ENCODE peak calls at places on chromosomes 13 and 19, in four cellular contexts. One of them, this sample, is unnamed.

GRCh38 chr19:22617614-22618325 is 16.4 kb upstream of the ZNF492 start:
- DNase-seq in ascending aorta: no peak
- DNase-seq in heart left ventricle: no peak
- DNase-seq in fibroblast of villous mesenchyme: no peak
- DNase-seq in this sample: no peak

GRCh38 chr19:38047048-38047435 is 140.0 kb downstream of the SIPA1L3 start:
- DNase-seq in fibroblast of villous mesenchyme: no peak
- DNase-seq in heart left ventricle: no peak
- DNase-seq in ascending aorta: no peak
- DNase-seq in this sample: no peak

GRCh38 chr19:9498183-9498902 is at the start of gene ZNF560:
- DNase-seq in ascending aorta: no peak
- DNase-seq in heart left ventricle: no peak
- DNase-seq in fibroblast of villous mesenchyme: peak
- DNase-seq in this sample: peak

GRCh38 chr13:79389031-79389430 is 17.0 kb downstream of the RBM26 start:
- DNase-seq in fibroblast of villous mesenchyme: no peak
- DNase-seq in ascending aorta: no peak
- DNase-seq in heart left ventricle: no peak
- DNase-seq in this sample: no peak

GRCh38 chr19:8391274-8392016 is 1.3 kb downstream of the RAB11B start:
- DNase-seq in ascending aorta: no peak
- DNase-seq in heart left ventricle: no peak
- DNase-seq in fibroblast of villous mesenchyme: no peak
- DNase-seq in this sample: no peak

GRCh38 chr19:46944918-46945628 is 74.6 kb upstream of the NPAS1 start:
- DNase-seq in fibroblast of villous mesenchyme: peak
- DNase-seq in ascending aorta: peak
- DNase-seq in heart left ventricle: peak
- DNase-seq in this sample: peak

GRCh38 chr19:18776288-18776594 is 14.9 kb downstream of the COMP start:
- DNase-seq in ascending aorta: no peak
- DNase-seq in fibroblast of villous mesenchyme: peak
- DNase-seq in heart left ventricle: no peak
- DNase-seq in this sample: peak

GRCh38 chr13:95188128-95188527 is 113.1 kb downstream of the ABCC4 start:
- DNase-seq in fibroblast of villous mesenchyme: no peak
- DNase-seq in heart left ventricle: no peak
- DNase-seq in ascending aorta: no peak
- DNase-seq in this sample: no peak

GRCh38 chr19:16371540-16371986 is 46.9 kb downstream of the KLF2 start:
- DNase-seq in heart left ventricle: peak
- DNase-seq in ascending aorta: no peak
- DNase-seq in fibroblast of villous mesenchyme: peak
- DNase-seq in this sample: no peak

GRCh38 chr13:43269037-43269476 is 245.7 kb downstream of the DNAJC15 start:
- DNase-seq in ascending aorta: no peak
- DNase-seq in heart left ventricle: peak
- DNase-seq in fibroblast of villous mesenchyme: peak
- DNase-seq in this sample: peak

GRCh38 chr13:106534844-106535551 is 464 bp downstream of the EFNB2 start:
- DNase-seq in fibroblast of villous mesenchyme: peak
- DNase-seq in ascending aorta: no peak
- DNase-seq in heart left ventricle: peak
- DNase-seq in this sample: peak

GRCh38 chr13:23087884-23088283 is 92.9 kb upstream of the SGCG start:
- DNase-seq in fibroblast of villous mesenchyme: peak
- DNase-seq in ascending aorta: no peak
- DNase-seq in heart left ventricle: no peak
- DNase-seq in this sample: peak
- TF ChIP-seq CTCF in fibroblast of villous mesenchyme: peak
- TF ChIP-seq CTCF in ascending aorta: no peak
- TF ChIP-seq CTCF in heart left ventricle: peak
- TF ChIP-seq CTCF in this sample: peak

DNA sequence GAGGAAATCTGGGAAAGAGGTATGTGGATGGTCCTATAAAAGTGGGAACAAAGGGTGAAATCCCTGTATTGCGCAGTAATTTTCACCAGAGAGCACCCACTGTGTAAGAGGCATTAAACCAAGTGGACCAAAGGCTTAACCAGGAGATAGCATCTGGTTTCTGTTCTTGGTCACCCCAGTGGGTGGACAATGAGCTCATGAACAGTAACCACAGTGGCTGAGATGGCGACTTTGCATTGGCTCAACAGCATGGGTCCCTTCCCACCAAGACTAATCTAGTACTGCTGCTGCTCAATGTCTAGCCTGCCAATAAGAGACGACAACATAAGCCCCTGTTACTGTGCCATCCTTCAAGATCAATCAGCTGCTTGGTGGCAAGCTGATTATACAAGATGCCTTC is 36.6 kb downstream of the CCDC169 start:
- DNase-seq in heart left ventricle: no peak
- DNase-seq in ascending aorta: no peak
- DNase-seq in fibroblast of villous mesenchyme: no peak
- DNase-seq in this sample: no peak
- TF ChIP-seq CTCF in heart left ventricle: no peak
- TF ChIP-seq CTCF in ascending aorta: no peak
- TF ChIP-seq CTCF in fibroblast of villous mesenchyme: no peak
- TF ChIP-seq CTCF in this sample: no peak

GRCh38 chr19:36973021-36973843 is 57.1 kb downstream of the ZNF568 start:
- DNase-seq in heart left ventricle: peak
- DNase-seq in fibroblast of villous mesenchyme: peak
- DNase-seq in ascending aorta: peak
- DNase-seq in this sample: peak
- TF ChIP-seq CTCF in heart left ventricle: peak
- TF ChIP-seq CTCF in fibroblast of villous mesenchyme: peak
- TF ChIP-seq CTCF in ascending aorta: peak
- TF ChIP-seq CTCF in this sample: peak

GRCh38 chr13:72648513-72649065 is 78.8 kb downstream of the MZT1 start:
- DNase-seq in ascending aorta: no peak
- DNase-seq in fibroblast of villous mesenchyme: peak
- DNase-seq in heart left ventricle: no peak
- DNase-seq in this sample: no peak

GRCh38 chr13:72656357-72656756 is 71.1 kb downstream of the MZT1 start:
- DNase-seq in heart left ventricle: no peak
- DNase-seq in ascending aorta: no peak
- DNase-seq in fibroblast of villous mesenchyme: no peak
- DNase-seq in this sample: no peak

GRCh38 chr13:72652681-72653080 is 74.7 kb downstream of the MZT1 start:
- DNase-seq in fibroblast of villous mesenchyme: no peak
- DNase-seq in heart left ventricle: no peak
- DNase-seq in ascending aorta: no peak
- DNase-seq in this sample: no peak

GRCh38 chr13:72645521-72645920 is 81.9 kb downstream of the MZT1 start:
- DNase-seq in fibroblast of villous mesenchyme: no peak
- DNase-seq in ascending aorta: no peak
- DNase-seq in heart left ventricle: no peak
- DNase-seq in this sample: no peak

GRCh38 chr13:72651196-72651595 is 76.2 kb downstream of the MZT1 start:
- DNase-seq in ascending aorta: no peak
- DNase-seq in heart left ventricle: no peak
- DNase-seq in fibroblast of villous mesenchyme: no peak
- DNase-seq in this sample: no peak
- TF ChIP-seq CTCF in ascending aorta: no peak
- TF ChIP-seq CTCF in heart left ventricle: no peak
- TF ChIP-seq CTCF in fibroblast of villous mesenchyme: no peak
- TF ChIP-seq CTCF in this sample: no peak

GRCh38 chr13:32116210-32116609 is 84.6 kb downstream of the FRY start:
- DNase-seq in heart left ventricle: no peak
- DNase-seq in fibroblast of villous mesenchyme: peak
- DNase-seq in ascending aorta: no peak
- DNase-seq in this sample: no peak
- TF ChIP-seq CTCF in heart left ventricle: no peak
- TF ChIP-seq CTCF in fibroblast of villous mesenchyme: no peak
- TF ChIP-seq CTCF in ascending aorta: no peak
- TF ChIP-seq CTCF in this sample: no peak